ENCODE peak calls at places on chromosomes 5 and 9, in four cellular contexts. F, H, L and N are unnamed samples.

GRCh38 chr5:65858316-65858715 is 68.1 kb upstream of the ERBIN start:
- DNase-seq in F (no peak), H (no peak), L (no peak), N (no peak)

GRCh38 chr5:57566914-57567313 is 84.3 kb upstream of the ACTBL2 start:
- DNase-seq in L (no peak), H (no peak), F (no peak), N (no peak)

GRCh38 chr5:12910611-12911010 is 1006.4 kb upstream of the CTNND2 start:
- DNase-seq in L (no peak), H (no peak), F (no peak), N (no peak)

GRCh38 chr5:120134944-120135343 is 329.2 kb upstream of the PRR16 start:
- DNase-seq in H (no peak), F (no peak), L (no peak), N (no peak)

GRCh38 chr9:123643518-123643917 is 286.4 kb downstream of the DENND1A start:
- DNase-seq in L (no peak), H (no peak), F (no peak), N (no peak)

GRCh38 chr9:85740821-85741111 is 988 bp downstream of the AGTPBP1 start:
- DNase-seq in L (peak; percentile 27), F (no peak), H (no peak), N (no peak)

GRCh38 chr5:53423724-53424123 is 56.7 kb upstream of the FST start:
- DNase-seq in L (no peak), H (no peak), F (no peak), N (no peak)

GRCh38 chr9:97900738-97901565 is 21.3 kb downstream of the TRMO start:
- DNase-seq in F (no peak), H (no peak), L (peak; percentile 66), N (no peak)

GRCh38 chr9:86788456-86788855 is 158.8 kb downstream of the GAS1 start:
- DNase-seq in L (no peak), H (no peak), F (no peak), N (no peak)

GRCh38 chr9:2593754-2594153 is 27.8 kb upstream of the VLDLR start:
- DNase-seq in H (no peak), L (no peak), F (no peak), N (no peak)

GRCh38 chr9:104269374-104269773 is 175.3 kb downstream of the SMC2 start:
- DNase-seq in H (no peak), F (no peak), L (no peak), N (no peak)

GRCh38 chr5:116614603-116614920 is 39.9 kb upstream of the SEMA6A start:
- DNase-seq in H (no peak), F (no peak), L (no peak), N (no peak)

GRCh38 chr5:10351199-10351881 is 2.2 kb upstream of the MARCHF6 start:
- DNase-seq in L (peak; percentile 64), H (no peak), F (no peak), N (no peak)

GRCh38 chr9:114905160-114905940 is 25.0 kb downstream of the TNFSF8 start:
- DNase-seq in H (no peak), F (no peak), L (no peak), N (no peak)

GRCh38 chr5:107524111-107524510 is 146.6 kb downstream of the EFNA5 start:
- DNase-seq in H (no peak), F (no peak), L (no peak), N (no peak)

GRCh38 chr9:14096182-14096922 is 217.6 kb downstream of the NFIB start:
- DNase-seq in L (no peak), H (peak; percentile 40), F (no peak), N (no peak)

GRCh38 chr5:6705959-6706358 is 7.3 kb upstream of the TENT4A start:
- DNase-seq in L (no peak), F (no peak), H (no peak), N (no peak)

GRCh38 chr9:33128570-33128969 is 38.6 kb downstream of the B4GALT1 start:
- DNase-seq in H (no peak), L (no peak), F (no peak), N (peak; percentile 55)

GRCh38 chr9:108282872-108283271 is 572.9 kb downstream of the ACTL7B start:
- DNase-seq in H (no peak), L (no peak), F (no peak), N (no peak)

GRCh38 chr5:109485030-109485429 is 75.3 kb upstream of the PJA2 start:
- DNase-seq in L (peak; percentile 28), H (peak; percentile 64), F (no peak), N (no peak)

GRCh38 chr5:81513982-81514381 is 120.0 kb upstream of the ACOT12 start:
- DNase-seq in L (no peak), H (no peak), F (no peak), N (no peak)

GRCh38 chr5:40333459-40334241 is 346.1 kb upstream of the PTGER4 start:
- DNase-seq in H (no peak), F (no peak), L (no peak), N (no peak)

GRCh38 chr5:59351076-59351794 is 542.3 kb downstream of the PDE4D start:
- DNase-seq in F (no peak), H (no peak), L (no peak), N (no peak)

GRCh38 chr5:8517461-8517860 is 648.5 kb downstream of the MTRR start:
- DNase-seq in L (no peak), H (no peak), F (no peak), N (no peak)

GRCh38 chr9:79572032-79572890 is 496 bp downstream of the TLE4 start:
- DNase-seq in L (peak; percentile 6), H (peak; percentile 23), F (no peak), N (peak; percentile 71)

GRCh38 chr9:28688172-28688571 is 1114.9 kb upstream of the C9orf72 start:
- DNase-seq in L (no peak), F (peak; percentile 5), H (no peak), N (no peak)

GRCh38 chr5:157718529-157718928 is 12.7 kb upstream of the THG1L start:
- DNase-seq in L (peak; percentile 53), F (no peak), H (no peak), N (no peak)

GRCh38 chr5:167814828-167815227 is 476.6 kb upstream of the WWC1 start:
- DNase-seq in H (no peak), F (no peak), L (no peak), N (no peak)

GRCh38 chr9:79430599-79430998 is 141.2 kb upstream of the TLE4 start:
- DNase-seq in L (no peak), F (no peak), H (no peak), N (no peak)

GRCh38 chr9:21931428-21931827 is 62.8 kb downstream of the CDKN2A start:
- DNase-seq in F (no peak), H (no peak), L (no peak), N (no peak)

GRCh38 chr9:136776947-136777346 is 12.6 kb upstream of the LCN15 start:
- DNase-seq in F (no peak), H (no peak), L (no peak), N (no peak)

GRCh38 chr5:142398719-142399034 is 73.9 kb upstream of the SPRY4 start:
- DNase-seq in L (no peak), H (no peak), F (no peak), N (no peak)

GRCh38 chr9:127311239-127311741 is 46.7 kb downstream of the GARNL3 start:
- DNase-seq in F (no peak), L (peak; percentile 44), H (peak; percentile 71), N (no peak)

GRCh38 chr9:124506931-124507879 is at the start of gene NR5A1:
- DNase-seq in F (no peak), H (no peak), L (no peak), N (no peak)

GRCh38 chr5:67607958-67608357 is 411.4 kb upstream of the CD180 start:
- DNase-seq in L (no peak), F (no peak), H (no peak), N (no peak)

GRCh38 chr5:9500244-9500643 is 45.6 kb downstream of the SEMA5A start:
- DNase-seq in H (no peak), L (no peak), F (no peak), N (no peak)

GRCh38 chr9:9921771-9922170 is 691.0 kb downstream of the PTPRD start:
- DNase-seq in F (no peak), L (no peak), H (no peak), N (no peak)

GRCh38 chr5:1668141-1668721 is 131.4 kb downstream of the MRPL36 start:
- DNase-seq in F (no peak), H (no peak), L (peak; percentile 57), N (no peak)

GRCh38 chr5:178415353-178415752 is 174.8 kb downstream of the COL23A1 start:
- DNase-seq in F (no peak), L (no peak), H (no peak), N (peak; percentile 47)

GRCh38 chr9:121634329-121634784 is 17.1 kb upstream of the DAB2IP start:
- DNase-seq in F (no peak), L (no peak), H (no peak), N (no peak)
- H3K4me1 ChIP-seq in F (no peaks in the 10 kb centered on the region), L (peaks cover 6% of the 10 kb centered on the region), H (peaks cover 4% of the 10 kb centered on the region), N (peaks cover 41% of the 10 kb centered on the region)

DNA sequence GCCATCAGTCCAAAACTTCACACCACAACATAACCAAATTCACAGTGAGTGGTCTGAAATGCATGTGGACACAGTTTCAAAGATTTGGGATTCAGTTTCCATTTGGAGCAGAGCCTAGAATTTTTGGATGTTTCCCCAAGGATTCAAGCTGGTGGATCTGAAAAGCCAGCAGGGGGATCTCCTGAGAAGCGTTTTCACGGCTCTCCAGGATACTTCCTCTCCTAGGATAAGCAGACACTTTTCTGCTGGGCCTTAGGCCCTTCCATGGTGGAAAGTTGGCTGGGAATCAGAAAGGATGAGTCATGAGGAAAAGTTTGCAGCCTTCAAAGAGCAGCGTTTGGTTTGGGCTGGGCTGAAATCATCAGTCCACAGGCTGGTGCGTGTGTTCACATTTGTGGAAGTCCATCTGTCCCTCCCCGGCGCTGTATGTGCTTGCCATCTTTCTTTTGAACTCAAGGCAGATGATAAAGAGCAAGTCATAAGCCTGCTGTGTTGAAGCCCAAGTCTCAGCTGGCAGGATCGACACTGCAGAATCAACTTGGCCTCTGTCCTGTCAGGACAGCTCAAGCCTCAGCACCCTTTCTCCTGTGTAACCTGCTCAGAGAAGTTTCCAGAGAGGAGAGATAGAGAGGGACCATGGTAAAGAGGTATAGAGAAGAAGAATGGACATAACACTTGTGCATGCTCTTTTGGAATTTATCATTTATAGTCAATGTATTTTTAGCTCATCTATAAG is 152.6 kb upstream of the MSX2 start:
- DNase-seq in H (peak; percentile 63), F (no peak), L (no peak), N (peak; percentile 35)
- TF ChIP-seq POLR2AphosphoS5 in H (peak; percentile 78), F (no peak), L (no peak), N (no peak)

DNA sequence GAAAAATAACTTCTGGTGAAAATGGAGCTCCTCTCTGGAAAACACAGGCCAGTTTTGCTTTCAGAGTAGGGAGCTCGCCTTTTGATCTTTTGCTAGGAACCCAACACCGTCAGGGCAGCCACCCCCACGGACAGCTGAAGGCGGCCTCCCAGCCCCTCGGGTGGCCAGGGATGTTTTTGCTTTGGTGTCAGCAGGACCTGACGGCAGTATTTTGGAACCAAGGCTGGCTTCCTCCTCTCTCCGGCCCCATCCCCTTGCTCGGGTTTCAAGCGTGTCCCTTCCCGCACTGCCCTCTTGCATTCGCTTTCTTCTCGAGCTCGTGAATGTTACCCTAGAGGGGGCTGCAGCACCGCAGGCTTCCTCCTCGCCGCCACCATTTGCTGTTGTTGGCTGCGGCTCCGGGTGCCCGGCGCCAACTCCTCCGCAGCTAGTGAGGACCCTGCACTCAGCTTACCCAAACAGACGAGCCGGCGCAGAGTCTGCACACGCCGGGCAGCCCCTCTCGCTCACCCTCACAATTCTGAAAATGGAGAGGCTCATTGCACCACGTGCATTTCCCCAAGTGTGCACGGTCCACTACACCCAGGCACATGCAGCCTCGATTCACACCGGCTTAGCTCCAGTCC is 35.5 kb upstream of the ADAMTSL1 start:
- DNase-seq in H (peak; percentile 6), L (no peak), F (peak; percentile 25), N (peak; percentile 80)
- H3K4me3 ChIP-seq in H (peak overlapping the region; percentile 15), L (no peak overlapping the region), F (peak overlapping the region; percentile 2), N (peak overlapping the region; percentile 45)

GRCh38 chr9:20608582-20608981 is 13.7 kb downstream of the MLLT3 start:
- DNase-seq in H (no peak), L (no peak), F (no peak), N (no peak)
- H3K4me1 ChIP-seq in H (peaks cover 2% of the 10 kb centered on the region), L (no peaks in the 10 kb centered on the region), F (no peaks in the 10 kb centered on the region), N (peaks cover 5% of the 10 kb centered on the region)